ENCODE peak calls at places on chromosomes 1 and 21, in ten cellular contexts. G is upper lobe of left lung, W is H54, X is GM12878, Z is adrenal gland, D is ovary, A is IMR-90, Q is sigmoid colon, R is transverse colon, C is HepG2. J is an unnamed sample.

GRCh38 chr1:86832409-86832808 is 81.5 kb downstream of the SELENOF start:
- DNase-seq in G (no peak), W (no peak), X (no peak), Z (no peak), D (no peak), A (no peak), Q (no peak), R (no peak), C (no peak), J (no peak)

GRCh38 chr1:209552406-209553264 is 30.9 kb upstream of the CAMK1G start:
- DNase-seq in G (no peak), W (no peak), X (no peak), Z (no peak), D (no peak), A (no peak), Q (no peak), R (no peak), C (no peak), J (no peak)

GRCh38 chr1:55064071-55064581 is 24.8 kb downstream of the PCSK9 start:
- DNase-seq in G (no peak), W (no peak), X (no peak), Z (no peak), D (no peak), A (no peak), Q (no peak), R (no peak), C (no peak), J (no peak)

GRCh38 chr21:40936151-40936550 is 89.2 kb upstream of the DSCAM start:
- DNase-seq in G (no peak), W (no peak), X (no peak), Z (no peak), D (no peak), A (no peak), Q (no peak), R (no peak), C (no peak), J (no peak)

GRCh38 chr1:40898434-40898900 is 36.3 kb upstream of the CITED4 start:
- DNase-seq in G (no peak), W (no peak), X (peak; percentile 27), Z (peak; percentile 29), D (no peak), A (peak; percentile 49), Q (no peak), R (no peak), C (no peak), J (peak; percentile 65)

GRCh38 chr1:242586355-242586670 is 61.8 kb upstream of the PLD5 start:
- DNase-seq in G (no peak), W (no peak), X (no peak), Z (no peak), D (no peak), A (no peak), Q (no peak), R (no peak), C (no peak), J (no peak)

GRCh38 chr1:20371411-20371810 is 80.7 kb downstream of the VWA5B1 start:
- DNase-seq in G (no peak), W (no peak), X (no peak), Z (no peak), D (no peak), A (peak; percentile 22), Q (peak; percentile 21), R (no peak), C (no peak), J (no peak)

GRCh38 chr1:15252547-15252835 is 5.5 kb downstream of the FHAD1 start:
- DNase-seq in G (no peak), W (no peak), X (no peak), Z (no peak), D (no peak), A (no peak), Q (no peak), R (no peak), C (no peak), J (no peak)

GRCh38 chr1:63674238-63674864 is 81.1 kb downstream of the PGM1 start:
- DNase-seq in G (no peak), W (peak; percentile 90), X (no peak), Z (peak; percentile 84), D (peak; percentile 91), A (peak; percentile 93), Q (peak; percentile 96), R (peak; percentile 81), C (peak; percentile 94), J (peak; percentile 54)

GRCh38 chr1:109370712-109371270 is 26.9 kb downstream of the SORT1 start:
- DNase-seq in G (no peak), W (peak; percentile 39), X (no peak), Z (no peak), D (no peak), A (peak; percentile 97), Q (no peak), R (no peak), C (peak; percentile 84), J (no peak)

GRCh38 chr1:2989976-2990375 is 31.3 kb upstream of the ACTRT2 start:
- DNase-seq in G (peak; percentile 41), W (no peak), X (no peak), Z (no peak), D (no peak), A (no peak), Q (peak; percentile 50), R (no peak), C (no peak), J (no peak)

GRCh38 chr1:11238311-11238710 is 24.0 kb downstream of the MTOR start:
- DNase-seq in G (no peak), W (no peak), X (no peak), Z (no peak), D (no peak), A (no peak), Q (no peak), R (no peak), C (no peak), J (no peak)
- TF ChIP-seq POLR2A in G (no peak), W (no peak), X (no peak), Z (no peak), D (no peak), A (no peak), Q (no peak), R (no peak), C (no peak), J (no peak)

GRCh38 chr1:66446261-66447001 is 87.5 kb upstream of the SGIP1 start:
- DNase-seq in G (no peak), W (peak; percentile 6), X (peak; percentile 63), Z (no peak), D (no peak), A (peak; percentile 76), Q (no peak), R (no peak), C (peak; percentile 47), J (no peak)

GRCh38 chr1:66450043-66450514 is 83.9 kb upstream of the SGIP1 start:
- DNase-seq in G (no peak), W (no peak), X (no peak), Z (no peak), D (no peak), A (no peak), Q (no peak), R (no peak), C (no peak), J (no peak)

GRCh38 chr1:66444438-66445265 is 89.3 kb upstream of the SGIP1 start:
- DNase-seq in G (no peak), W (no peak), X (no peak), Z (no peak), D (no peak), A (no peak), Q (no peak), R (no peak), C (no peak), J (no peak)

GRCh38 chr1:66443793-66444192 is 90.2 kb upstream of the SGIP1 start:
- DNase-seq in G (no peak), W (no peak), X (no peak), Z (no peak), D (no peak), A (peak; percentile 26), Q (no peak), R (no peak), C (no peak), J (no peak)

DNA sequence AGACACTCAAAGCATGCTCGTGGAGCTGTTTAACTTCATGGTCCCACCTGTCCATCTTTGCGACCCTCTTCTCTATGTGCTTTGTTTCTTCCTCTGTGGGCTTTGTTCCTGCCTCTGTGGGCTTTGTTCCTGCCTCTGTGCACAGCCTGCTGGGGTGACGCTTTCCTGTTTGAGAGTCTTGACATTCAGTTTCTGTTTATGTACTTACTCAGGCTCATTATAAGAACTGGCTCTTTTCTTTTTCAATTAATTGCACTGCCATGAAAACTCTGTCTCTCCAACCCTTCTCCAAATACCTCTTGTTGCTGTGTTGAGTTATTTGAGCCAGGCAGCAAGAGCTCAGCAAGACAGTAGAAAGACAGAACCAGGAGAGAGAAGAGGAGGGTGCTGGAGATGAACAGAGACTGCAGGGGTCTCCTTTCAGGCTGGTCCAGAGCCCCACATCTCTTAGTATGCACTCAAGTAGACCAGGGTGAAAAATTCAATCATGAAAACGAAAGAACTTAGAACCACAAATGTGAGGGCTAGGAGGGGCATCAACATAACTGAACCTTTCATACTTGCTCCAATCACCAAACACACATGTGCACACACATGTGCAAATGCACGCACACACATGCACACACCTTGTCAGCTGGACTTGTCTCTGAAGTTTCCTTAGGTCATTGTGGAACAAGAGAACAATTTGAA is 88.3 kb upstream of the SGIP1 start:
- DNase-seq in G (no peak), W (no peak), X (peak; percentile 68), Z (no peak), D (no peak), A (no peak), Q (no peak), R (peak; percentile 51), C (no peak), J (no peak)
- TF ChIP-seq POLR2A in G (no peak), W (no peak), X (peak; percentile 32), Z (no peak), D (no peak), A (no peak), Q (no peak), R (no peak), C (no peak), J (no peak)

GRCh38 chr21:33642027-33642895 is at the start of gene ITSN1:
- DNase-seq in G (peak; percentile 94), W (peak; percentile 89), X (peak; percentile 99), Z (peak; percentile 100), D (peak; percentile 100), A (peak; percentile 99), Q (peak; percentile 100), R (peak; percentile 100), C (peak; percentile 98), J (peak; percentile 100)
- TF ChIP-seq POLR2A in G (peak; percentile 80), W (peak; percentile 96), X (peak; percentile 52), Z (peak; percentile 98), D (peak; percentile 85), A (peak; percentile 52), Q (peak; percentile 89), R (peak; percentile 96), C (peak; percentile 61), J (peak; percentile 23)

DNA sequence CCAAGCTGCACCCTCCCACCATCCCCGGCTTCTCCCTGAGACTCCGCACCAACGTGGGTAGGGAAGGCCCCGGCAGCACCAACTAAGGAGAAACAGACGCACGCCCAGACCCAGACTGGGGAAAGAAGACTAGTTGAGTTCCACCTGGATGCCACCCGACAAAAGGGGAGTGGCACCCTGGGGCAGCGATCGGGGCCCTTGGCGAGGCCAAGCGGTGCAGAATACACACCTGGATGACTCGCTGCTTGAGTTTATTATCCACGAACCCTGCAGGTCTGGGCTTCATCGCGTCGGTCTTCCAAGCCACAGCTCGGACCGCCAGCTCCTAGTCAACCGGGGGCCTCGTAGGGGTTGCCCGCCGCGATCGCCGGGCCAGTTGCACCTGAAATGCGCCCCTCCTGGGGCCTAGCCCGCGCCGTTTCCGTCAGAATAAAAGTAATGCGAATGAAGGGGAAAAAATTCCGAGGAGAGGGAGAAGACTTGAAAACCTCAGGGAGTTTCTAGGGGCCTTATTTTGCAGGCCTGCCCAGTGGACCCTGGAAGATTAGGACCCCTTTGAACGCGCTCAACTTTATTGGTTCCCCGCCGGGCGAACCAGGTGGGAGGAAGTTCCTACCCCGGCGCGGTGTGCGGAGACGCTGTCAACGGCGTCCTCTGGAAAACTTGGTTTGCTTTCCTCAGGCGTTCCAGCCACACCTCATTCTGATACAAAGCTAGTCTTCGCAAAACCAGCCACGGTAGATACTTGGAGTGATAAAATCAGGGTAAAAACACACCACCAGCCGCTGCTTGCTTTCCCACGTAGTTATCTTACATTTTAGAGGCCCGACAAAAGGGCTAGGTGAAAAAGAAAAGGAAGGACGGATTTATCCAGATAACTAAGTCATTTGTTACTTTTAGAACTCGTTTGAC is at the start of gene NVL:
- DNase-seq in G (peak; percentile 94), W (peak; percentile 75), X (peak; percentile 48), Z (peak; percentile 86), D (peak; percentile 80), A (peak; percentile 86), Q (peak; percentile 87), R (peak; percentile 89), C (peak; percentile 82), J (peak; percentile 66)
- TF ChIP-seq POLR2A in G (peak; percentile 38), W (peak; percentile 82), X (peak; percentile 85), Z (peak; percentile 63), D (no peak), A (peak; percentile 58), Q (peak; percentile 38), R (peak; percentile 70), C (peak; percentile 60), J (no peak)